ENCODE peak calls at places on chromosomes 4 and X, in four cellular contexts. F is body of pancreas, Q is tibial artery, L is fibroblast of pulmonary artery. U is an unnamed sample.

GRCh38 chr4:83320548-83320947 is 14.1 kb downstream of the HPSE start:
- DNase-seq in F (peak), Q (peak), L (peak), U (peak)

GRCh38 chr4:88008133-88008621 is 742 bp downstream of the PKD2 start:
- DNase-seq in F (peak), Q (peak), L (peak), U (peak)

GRCh38 chr4:152382057-152382785 is 153.7 kb downstream of the FBXW7 start:
- DNase-seq in F (peak), Q (no peak), L (peak), U (no peak)

GRCh38 chrX:11287505-11287904 is 5.7 kb upstream of the AMELX start:
- DNase-seq in F (no peak), Q (no peak), L (peak), U (no peak)

GRCh38 chr4:7018281-7018680 is 24.9 kb upstream of the TADA2B start:
- DNase-seq in F (no peak), Q (no peak), L (no peak), U (no peak)

GRCh38 chr4:79682801-79683217 is 274.8 kb upstream of the GK2 start:
- DNase-seq in F (peak), Q (peak), L (no peak), U (no peak)

GRCh38 chrX:129540068-129540653 is at the start of gene OCRL:
- DNase-seq in F (peak), Q (peak), L (peak), U (peak)

GRCh38 chr4:2049381-2049780 is 9.7 kb upstream of the NAT8L start:
- DNase-seq in F (no peak), Q (no peak), L (no peak), U (no peak)

GRCh38 chr4:101393256-101393655 is 45.9 kb upstream of the PPP3CA start:
- DNase-seq in F (no peak), Q (no peak), L (no peak), U (no peak)

GRCh38 chrX:71671043-71671829 is 3.9 kb downstream of the LOC101059915 start:
- DNase-seq in F (no peak), Q (no peak), L (no peak), U (no peak)

GRCh38 chr4:53558981-53559620 is 32.2 kb downstream of the LNX1 start:
- DNase-seq in F (no peak), Q (no peak), L (peak), U (no peak)

GRCh38 chr4:105399535-105400161 is 74.2 kb downstream of the PPA2 start:
- DNase-seq in F (no peak), Q (no peak), L (peak), U (no peak)

GRCh38 chr4:655735-656151 is 18.3 kb downstream of the ATP5ME start:
- DNase-seq in F (no peak), Q (no peak), L (no peak), U (no peak)

GRCh38 chr4:25011135-25011866 is 19.4 kb downstream of the LGI2 start:
- DNase-seq in F (peak), Q (no peak), L (no peak), U (no peak)

DNA sequence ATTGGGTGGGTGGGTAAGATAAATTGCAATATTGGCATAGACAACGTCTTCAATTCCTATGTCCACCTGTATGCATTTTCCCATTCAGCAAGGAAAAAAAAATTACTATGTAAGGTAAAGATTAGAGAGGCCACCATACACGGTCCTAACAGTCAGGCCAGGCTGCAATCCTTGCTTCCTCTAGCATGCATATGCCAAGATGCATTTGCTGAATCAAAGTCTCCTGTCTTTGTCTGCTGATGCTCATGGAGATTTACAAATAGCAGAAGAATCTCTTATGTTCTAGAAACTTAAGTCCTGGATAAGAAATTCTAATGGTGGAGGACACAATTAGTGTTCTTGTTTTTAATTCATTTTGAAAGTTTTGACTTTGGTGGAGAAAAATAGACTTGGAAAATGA is 206.8 kb downstream of the PDGFC start:
- DNase-seq in F (no peak), Q (no peak), L (no peak), U (no peak)
- TF ChIP-seq CTCF in F (no peak), Q (no peak), L (no peak), U (no peak)

DNA sequence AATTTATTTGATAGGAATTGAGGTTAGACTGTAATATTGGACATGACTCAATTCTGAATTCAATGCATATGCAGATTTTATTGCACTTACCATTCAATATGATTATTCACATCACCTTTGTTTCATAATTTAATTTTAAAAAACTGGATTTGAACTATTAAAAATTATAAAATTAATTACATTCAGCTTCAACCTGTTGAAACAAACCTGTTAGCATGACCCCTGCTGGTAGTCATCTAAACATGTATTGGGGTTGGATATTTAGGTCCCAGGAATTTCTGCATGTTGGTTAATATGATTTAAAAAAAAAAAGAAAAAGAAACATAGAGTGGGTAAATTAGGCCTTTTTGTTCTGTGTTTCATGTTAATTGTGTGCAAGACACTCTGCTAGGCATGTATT is 85.9 kb downstream of the ARSJ start:
- DNase-seq in F (no peak), Q (no peak), L (peak), U (no peak)
- TF ChIP-seq CTCF in F (peak), Q (no peak), L (peak), U (no peak)

DNA sequence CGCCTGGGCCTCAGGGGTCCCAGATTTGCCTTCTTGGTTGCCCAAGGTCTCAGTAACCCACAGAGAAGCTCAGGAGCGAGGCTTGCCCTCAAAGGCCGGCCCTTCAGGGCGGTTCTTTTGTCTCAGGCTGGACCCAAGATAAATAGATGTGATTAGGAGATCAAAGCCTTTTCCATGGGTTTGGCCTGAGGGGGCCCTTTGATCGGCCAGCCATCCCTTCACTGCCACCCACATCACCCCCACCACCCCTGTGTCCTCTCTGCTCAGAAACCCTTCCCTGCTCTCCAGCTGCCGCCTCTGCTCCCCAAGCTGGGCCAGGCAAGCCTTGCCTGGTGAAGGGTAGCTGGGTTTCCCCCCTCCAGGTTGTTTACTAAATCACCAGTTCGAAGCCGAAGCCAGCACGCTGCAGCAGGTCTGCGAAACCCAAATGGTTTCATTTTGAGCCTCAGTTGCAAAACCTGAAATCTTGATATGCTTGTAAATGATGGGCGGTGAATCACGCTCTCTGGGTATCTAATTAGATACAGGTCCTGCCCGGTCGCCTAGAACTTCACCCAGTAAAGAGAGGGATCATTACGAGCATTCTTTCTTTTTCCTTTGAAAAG is 202.6 kb upstream of the BCOR start:
- DNase-seq in F (no peak), Q (no peak), L (no peak), U (no peak)
- TF ChIP-seq CTCF in F (no peak), Q (no peak), L (no peak), U (no peak)

GRCh38 chr4:164021947-164022346 is 527.5 kb downstream of the TMA16 start:
- DNase-seq in F (no peak), Q (no peak), L (no peak), U (no peak)

GRCh38 chr4:164027805-164028204 is 533.3 kb downstream of the TMA16 start:
- DNase-seq in F (no peak), Q (no peak), L (no peak), U (no peak)

GRCh38 chr4:164023214-164023613 is 528.7 kb downstream of the TMA16 start:
- DNase-seq in F (no peak), Q (no peak), L (no peak), U (no peak)
- TF ChIP-seq CTCF in F (no peak), Q (no peak), L (no peak), U (no peak)

GRCh38 chr4:108830509-108831244 is 67.8 kb upstream of the ETNPPL start:
- DNase-seq in F (peak), Q (no peak), L (peak), U (peak)

GRCh38 chr4:108834167-108834566 is 71.3 kb upstream of the ETNPPL start:
- DNase-seq in F (no peak), Q (no peak), L (peak), U (no peak)

GRCh38 chr4:108833041-108833440 is 70.2 kb upstream of the ETNPPL start:
- DNase-seq in F (no peak), Q (no peak), L (peak), U (no peak)

GRCh38 chr4:108838451-108838850 is 75.6 kb upstream of the ETNPPL start:
- DNase-seq in F (no peak), Q (no peak), L (no peak), U (no peak)

GRCh38 chr4:108834787-108835384 is 72.0 kb upstream of the ETNPPL start:
- DNase-seq in F (no peak), Q (no peak), L (peak), U (no peak)
- TF ChIP-seq CTCF in F (peak), Q (peak), L (peak), U (peak)

GRCh38 chr4:111937368-111937767 is 207.9 kb upstream of the FAM241A start:
- DNase-seq in F (no peak), Q (no peak), L (peak), U (no peak)
- TF ChIP-seq CTCF in F (no peak), Q (no peak), L (no peak), U (no peak)

GRCh38 chrX:67346667-67347066 is 197.2 kb upstream of the AR start:
- DNase-seq in F (peak), Q (no peak), L (no peak), U (no peak)
- TF ChIP-seq CTCF in F (no peak), Q (no peak), L (no peak), U (no peak)

GRCh38 chrX:151488677-151489076 is 74.8 kb upstream of the PASD1 start:
- DNase-seq in F (no peak), Q (no peak), L (no peak), U (no peak)
- TF ChIP-seq CTCF in F (no peak), Q (no peak), L (no peak), U (no peak)

DNA sequence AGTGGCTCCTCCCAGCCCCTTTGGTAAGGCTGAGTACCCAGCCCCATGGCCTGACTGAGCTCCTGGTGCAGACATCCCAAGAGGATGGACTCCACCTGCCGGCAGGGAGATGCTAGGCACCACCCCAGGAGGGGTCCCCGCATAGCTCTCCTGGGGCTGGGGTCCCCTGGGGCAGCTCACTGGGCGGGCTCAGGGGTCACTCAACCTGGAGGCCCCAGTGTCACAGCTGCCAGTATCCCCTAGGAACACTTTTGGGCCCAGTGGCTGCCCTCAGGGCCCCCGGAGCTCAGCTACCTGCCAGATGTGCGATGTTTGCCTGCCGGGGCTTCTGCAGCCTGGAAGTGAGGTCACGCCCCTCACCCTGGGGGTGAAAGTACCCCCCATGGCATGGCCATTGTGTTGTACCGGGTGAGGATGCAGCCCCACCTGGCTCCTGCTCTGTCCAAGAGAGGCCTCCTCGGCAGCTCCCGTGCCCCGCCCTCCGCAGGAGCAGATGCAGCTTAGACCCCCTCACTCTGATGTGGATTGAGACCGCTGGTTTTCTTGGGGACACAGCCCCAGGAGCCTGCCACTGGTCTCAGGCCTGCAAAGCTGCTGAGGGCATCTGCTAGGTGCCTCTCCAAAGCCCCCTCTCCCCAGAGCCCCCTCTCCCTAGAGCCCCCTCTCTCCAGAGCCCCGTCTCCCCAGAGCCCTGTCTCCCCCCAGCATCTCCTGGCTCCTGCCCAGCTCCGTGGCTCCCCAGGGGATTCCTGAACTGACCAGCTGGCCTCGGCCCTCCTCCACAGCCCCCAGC is 6.7 kb upstream of the HGFAC start:
- DNase-seq in F (no peak), Q (peak), L (no peak), U (no peak)
- TF ChIP-seq CTCF in F (no peak), Q (no peak), L (peak), U (no peak)

GRCh38 chrX:154136627-154137161 is 7.3 kb upstream of the OPN1LW start:
- DNase-seq in F (peak), Q (peak), L (peak), U (peak)
- TF ChIP-seq CTCF in F (peak), Q (peak), L (peak), U (peak)

U was measured in transverse colon.